ENCODE peak calls at places on chromosomes 13 and 19, in four cellular contexts. O, R, N and X are unnamed samples.

GRCh38 chr19:13830761-13831481 is 35.7 kb downstream of the ZSWIM4 start:
- DNase-seq in O (no peak), R (no peak), N (no peak), X (no peak)

GRCh38 chr13:66635526-66635925 is 594.6 kb downstream of the PCDH9 start:
- DNase-seq in O (no peak), R (no peak), N (no peak), X (no peak)

GRCh38 chr13:111324736-111325135 is 4.3 kb downstream of the TEX29 start:
- DNase-seq in O (no peak), R (no peak), N (no peak), X (no peak)

GRCh38 chr19:14427461-14427860 is 5.6 kb upstream of the PKN1 start:
- DNase-seq in O (no peak), R (no peak), N (no peak), X (no peak)

GRCh38 chr19:3625996-3626472 is 556 bp downstream of the CACTIN start:
- DNase-seq in O (peak), R (no peak), N (no peak), X (no peak)

GRCh38 chr13:81757348-81757950 is 1416.5 kb upstream of the SPRY2 start:
- DNase-seq in O (no peak), R (no peak), N (no peak), X (no peak)

GRCh38 chr13:44004881-44005280 is 125.2 kb downstream of the LACC1 start:
- DNase-seq in O (no peak), R (no peak), N (no peak), X (no peak)

GRCh38 chr13:88751994-88752393 is 1080.8 kb downstream of the SLITRK5 start:
- DNase-seq in O (no peak), R (no peak), N (no peak), X (no peak)

GRCh38 chr13:27954406-27954851 is 14.7 kb downstream of the CDX2 start:
- DNase-seq in O (peak), R (no peak), N (no peak), X (no peak)

GRCh38 chr19:46515879-46516350 is 20.2 kb upstream of the PNMA8B start:
- DNase-seq in O (peak), R (peak), N (no peak), X (no peak)

GRCh38 chr13:113996912-113997745 is 23.3 kb upstream of the C13orf46 start:
- DNase-seq in O (no peak), R (no peak), N (no peak), X (no peak)

GRCh38 chr19:50843701-50844221 is 10.4 kb upstream of the KLK15 start:
- DNase-seq in O (no peak), R (no peak), N (no peak), X (no peak)
- H3K27ac ChIP-seq in O (no peak), R (no peak), N (no peak), X (no peak)

GRCh38 chr13:91546865-91547264 is 148.4 kb downstream of the GPC5 start:
- DNase-seq in O (no peak), R (no peak), N (no peak), X (no peak)
- H3K27ac ChIP-seq in O (no peak), R (no peak), N (no peak), X (no peak)

GRCh38 chr19:18120127-18120526 is 22.5 kb downstream of the MAST3 start:
- DNase-seq in O (no peak), R (no peak), N (no peak), X (no peak)

GRCh38 chr19:18117692-18118378 is 20.3 kb downstream of the MAST3 start:
- DNase-seq in O (peak), R (peak), N (peak), X (no peak)

GRCh38 chr19:18118420-18119242 is 21.1 kb downstream of the MAST3 start:
- DNase-seq in O (no peak), R (peak), N (no peak), X (no peak)

GRCh38 chr19:18121166-18121565 is 23.6 kb downstream of the MAST3 start:
- DNase-seq in O (no peak), R (no peak), N (no peak), X (no peak)

GRCh38 chr19:18119243-18120105 is 21.9 kb downstream of the MAST3 start:
- DNase-seq in O (no peak), R (peak), N (no peak), X (no peak)
- H3K27ac ChIP-seq in O (no peak), R (peak), N (no peak), X (no peak)

DNA sequence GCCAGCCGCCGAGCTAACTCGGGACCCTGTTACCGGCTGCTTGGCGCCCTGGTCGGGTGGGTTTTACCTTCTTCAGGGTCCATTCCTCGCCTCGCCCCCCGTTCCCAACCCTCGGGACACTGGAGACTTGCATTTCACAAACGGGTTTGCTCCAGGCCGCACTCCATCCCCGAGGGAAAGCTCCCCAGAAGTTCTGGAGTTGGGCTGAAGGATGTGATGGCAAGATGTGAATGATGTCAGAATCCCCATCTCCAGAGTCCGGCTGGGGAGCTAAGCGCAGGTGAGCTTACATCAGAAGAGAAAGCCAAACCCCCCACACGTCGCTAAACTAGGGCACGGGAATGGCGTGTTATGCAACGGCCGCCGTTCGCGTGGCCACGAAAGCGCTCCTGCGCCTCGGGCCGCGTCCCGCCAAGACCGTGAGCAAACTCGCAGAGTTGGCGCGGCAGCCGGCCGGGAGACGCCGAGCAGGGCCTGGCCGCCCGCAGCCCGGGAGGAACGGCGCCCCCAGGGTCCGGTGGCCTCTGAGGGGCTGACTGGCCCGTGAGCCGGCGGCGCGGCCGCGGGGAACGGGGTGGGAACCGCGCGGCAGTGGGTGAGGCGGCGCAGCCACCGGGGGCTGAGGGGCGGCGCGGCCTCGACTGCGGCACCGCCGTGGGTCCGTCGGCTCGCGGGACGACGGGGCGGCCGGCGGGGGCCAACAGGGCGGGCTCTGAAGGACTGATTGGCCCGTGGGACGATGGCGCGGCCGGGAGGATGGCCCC is 1.1 kb downstream of the LATS2 start:
- DNase-seq in O (peak), R (no peak), N (no peak), X (no peak)
- H3K27ac ChIP-seq in O (peak), R (no peak), N (peak), X (peak)